ENCODE peak calls at places on chromosomes 11 and 22, in five cellular contexts. I, P, A, T and Z are unnamed samples.

GRCh38 chr11:79274636-79275315 is 166.1 kb downstream of the TENM4 start:
- DNase-seq in I (no peak), P (no peak), A (no peak), T (peak), Z (no peak)

GRCh38 chr11:17765381-17766359 is 31.1 kb downstream of the KCNC1 start:
- DNase-seq in I (peak), P (no peak), A (no peak), T (no peak), Z (no peak)

GRCh38 chr22:37239336-37240239 is 4.5 kb downstream of the RAC2 start:
- DNase-seq in I (no peak), P (peak), A (no peak), T (no peak), Z (no peak)

GRCh38 chr11:38005597-38005996 is 1407.6 kb upstream of the RAG2 start:
- DNase-seq in I (no peak), P (no peak), A (no peak), T (no peak), Z (no peak)

GRCh38 chr11:105577645-105578044 is 32.2 kb upstream of the GRIA4 start:
- DNase-seq in I (peak), P (no peak), A (no peak), T (no peak), Z (peak)

GRCh38 chr22:30327864-30328345 is 1.2 kb upstream of the TBC1D10A start:
- DNase-seq in I (peak), P (no peak), A (no peak), T (no peak), Z (no peak)

GRCh38 chr22:46500201-46500600 is 37.2 kb downstream of the CELSR1 start:
- DNase-seq in I (no peak), P (no peak), A (no peak), T (no peak), Z (no peak)

GRCh38 chr22:43207849-43208702 is 21.1 kb upstream of the TTLL12 start:
- DNase-seq in I (no peak), P (peak), A (no peak), T (no peak), Z (no peak)

GRCh38 chr11:19982761-19983495 is 177.3 kb downstream of the DBX1 start:
- DNase-seq in I (no peak), P (no peak), A (no peak), T (peak), Z (no peak)

GRCh38 chr22:33476716-33477115 is 418.5 kb upstream of the SYN3 start:
- DNase-seq in I (no peak), P (no peak), A (no peak), T (no peak), Z (peak)

GRCh38 chr11:875769-876301 is 33.2 kb downstream of the TSPAN4 start:
- DNase-seq in I (no peak), P (no peak), A (no peak), T (no peak), Z (no peak)

GRCh38 chr11:68934321-68934645 is 30.6 kb downstream of the IGHMBP2 start:
- DNase-seq in I (no peak), P (no peak), A (no peak), T (no peak), Z (no peak)

GRCh38 chr11:121250843-121251242 is 41.7 kb upstream of the SC5D start:
- DNase-seq in I (no peak), P (no peak), A (no peak), T (no peak), Z (no peak)

GRCh38 chr22:17012267-17012666 is 4.2 kb upstream of the GAB4 start:
- DNase-seq in I (no peak), P (no peak), A (no peak), T (no peak), Z (no peak)